ENCODE peak calls at places on chromosome 5, in six cellular contexts. J, K, Q, P, I and L are unnamed samples. For H3K36me3, the result is how much of the 10 kb centered on the place peaks cover.

GRCh38 chr5:59897075-59897474 is 3.5 kb upstream of the PDE4D start:
- DNase-seq in J (no peak), K (no peak), Q (no peak), P (no peak), I (no peak), L (no peak)

GRCh38 chr5:107820339-107820880 is 149.7 kb upstream of the EFNA5 start:
- DNase-seq in J (no peak), K (no peak), Q (no peak), P (no peak), I (no peak), L (no peak)

GRCh38 chr5:177131711-177132503 is 1.7 kb upstream of the NSD1 start:
- DNase-seq in J (peak), K (no peak), Q (peak), P (peak), I (peak), L (peak)

GRCh38 chr5:87418506-87418905 is 5.8 kb upstream of the CCNH start:
- DNase-seq in J (no peak), K (peak), Q (no peak), P (no peak), I (no peak), L (no peak)

GRCh38 chr5:170313344-170313743 is 15.8 kb upstream of the LCP2 start:
- DNase-seq in J (no peak), K (no peak), Q (no peak), P (no peak), I (no peak), L (no peak)

GRCh38 chr5:128559300-128560297 is 21.6 kb upstream of the FBN2 start:
- DNase-seq in J (no peak), K (peak), Q (no peak), P (no peak), I (no peak), L (no peak)

GRCh38 chr5:152593388-152593787 is 188.3 kb upstream of the NMUR2 start:
- DNase-seq in J (no peak), K (peak), Q (no peak), P (no peak), I (no peak), L (no peak)

GRCh38 chr5:149024477-149024876 is 38.4 kb downstream of the SH3TC2 start:
- DNase-seq in J (no peak), K (peak), Q (no peak), P (no peak), I (no peak), L (no peak)

GRCh38 chr5:173855162-173855994 is 32.8 kb upstream of the CPEB4 start:
- DNase-seq in J (no peak), K (no peak), Q (no peak), P (no peak), I (no peak), L (no peak)

GRCh38 chr5:44361626-44362002 is 27.6 kb downstream of the FGF10 start:
- DNase-seq in J (no peak), K (no peak), Q (no peak), P (no peak), I (no peak), L (no peak)

GRCh38 chr5:178590924-178591423 is 781 bp upstream of the COL23A1 start:
- DNase-seq in J (no peak), K (peak), Q (no peak), P (no peak), I (no peak), L (no peak)

GRCh38 chr5:178588769-178589168 is 1.4 kb downstream of the COL23A1 start:
- DNase-seq in J (no peak), K (no peak), Q (no peak), P (no peak), I (no peak), L (no peak)

GRCh38 chr5:178587793-178588611 is 2.2 kb downstream of the COL23A1 start:
- DNase-seq in J (no peak), K (no peak), Q (no peak), P (no peak), I (no peak), L (no peak)

GRCh38 chr5:178590141-178590923 is at the start of gene COL23A1:
- DNase-seq in J (peak), K (peak), Q (peak), P (peak), I (peak), L (peak)

DNA sequence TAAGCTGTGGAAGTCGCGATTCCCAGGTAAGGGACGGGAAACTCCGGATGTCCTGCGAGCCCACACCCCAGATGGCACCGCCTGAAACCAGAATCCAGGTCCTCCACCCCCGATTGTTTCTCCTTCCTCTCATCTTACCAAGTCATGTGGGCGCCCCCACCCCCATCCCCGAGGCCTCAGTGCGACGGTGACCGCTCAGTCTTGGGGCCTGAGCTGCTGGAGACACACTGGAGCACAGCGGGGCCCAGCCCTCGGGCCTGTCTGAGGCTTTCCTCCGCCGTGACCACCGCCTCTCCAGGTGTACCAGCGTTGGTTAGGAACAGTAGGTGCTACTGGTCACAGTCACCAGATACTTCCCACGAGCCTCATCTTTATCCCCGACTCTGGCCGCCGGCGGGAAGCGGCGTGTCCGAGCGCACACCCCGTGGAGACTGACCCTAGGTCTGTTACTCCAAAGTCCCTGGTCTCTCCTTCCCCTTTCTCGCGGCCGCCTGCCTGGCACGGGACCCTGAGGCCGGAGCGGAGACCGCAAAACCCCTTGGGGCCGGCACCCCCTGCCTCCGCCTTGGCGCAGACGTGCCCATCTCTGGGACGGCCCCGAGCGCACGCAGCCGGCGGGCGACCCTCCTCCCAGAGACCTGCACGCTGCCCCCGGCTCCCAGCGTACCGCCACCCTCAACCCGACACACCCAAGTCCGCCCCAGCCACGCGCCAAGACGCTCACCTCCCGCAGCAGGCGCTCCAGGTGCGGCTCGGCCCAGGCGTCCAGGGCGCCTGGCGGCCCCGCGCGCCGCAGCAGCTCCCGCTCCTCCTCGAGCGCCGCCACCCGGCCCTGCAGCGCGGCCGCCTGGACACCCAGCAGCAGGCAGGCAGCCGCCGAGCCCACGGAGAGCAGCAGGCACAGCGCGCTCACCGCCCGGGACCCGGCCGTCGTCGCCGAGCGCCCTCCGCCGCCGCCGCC is 733 bp downstream of the COL23A1 start:
- DNase-seq in J (no peak), K (no peak), Q (no peak), P (peak), I (peak), L (no peak)
- TF ChIP-seq CTCF in J (peak), K (no peak), Q (no peak), P (no peak), I (no peak), L (no peak)

DNA sequence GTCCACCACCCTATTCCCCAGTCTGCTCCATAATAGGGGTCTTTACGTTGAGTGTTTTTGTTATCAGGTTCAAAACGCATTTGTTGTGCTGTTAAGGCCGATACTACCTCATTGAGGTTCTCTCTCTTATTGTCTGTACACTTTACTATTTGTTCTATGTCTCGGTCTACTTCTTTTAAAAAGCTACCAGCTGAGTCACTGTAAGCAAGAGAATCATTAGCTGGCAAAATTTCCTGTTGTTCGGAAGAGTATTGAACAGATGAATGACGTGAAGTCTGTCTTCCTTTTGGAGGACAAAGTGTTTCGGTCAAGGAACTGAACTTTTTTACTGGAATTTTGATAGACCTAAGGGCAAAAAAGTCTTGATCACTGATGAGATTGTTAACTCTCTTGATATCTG is 10.3 kb downstream of the LYSMD3 start:
- DNase-seq in J (no peak), K (peak), Q (no peak), P (no peak), I (no peak), L (no peak)
- H3K4me3 ChIP-seq in J (no peak), K (no peak), Q (no peak), P (no peak), I (no peak), L (no peak)

GRCh38 chr5:147784596-147784995 is 2.1 kb upstream of the JAKMIP2 start:
- DNase-seq in J (no peak), K (no peak), Q (no peak), P (no peak), I (no peak), L (no peak)

GRCh38 chr5:147791181-147791580 is 8.7 kb upstream of the JAKMIP2 start:
- DNase-seq in J (no peak), K (no peak), Q (no peak), P (no peak), I (no peak), L (no peak)

GRCh38 chr5:147789820-147790219 is 7.3 kb upstream of the JAKMIP2 start:
- DNase-seq in J (no peak), K (no peak), Q (no peak), P (no peak), I (no peak), L (no peak)

GRCh38 chr5:147786115-147786514 is 3.6 kb upstream of the JAKMIP2 start:
- DNase-seq in J (no peak), K (no peak), Q (no peak), P (no peak), I (no peak), L (no peak)

GRCh38 chr5:147788023-147788422 is 5.5 kb upstream of the JAKMIP2 start:
- DNase-seq in J (no peak), K (no peak), Q (no peak), P (no peak), I (no peak), L (no peak)
- H3K36me3 ChIP-seq in J (under half), K (under half), Q (under half), P (under half), I (under half), L (under half)

GRCh38 chr5:6720561-6720921 is 7.3 kb downstream of the TENT4A start:
- DNase-seq in J (no peak), K (no peak), Q (no peak), P (no peak), I (no peak), L (no peak)
- TF ChIP-seq CTCF in J (no peak), K (no peak), Q (no peak), P (no peak), I (no peak), L (no peak)

DNA sequence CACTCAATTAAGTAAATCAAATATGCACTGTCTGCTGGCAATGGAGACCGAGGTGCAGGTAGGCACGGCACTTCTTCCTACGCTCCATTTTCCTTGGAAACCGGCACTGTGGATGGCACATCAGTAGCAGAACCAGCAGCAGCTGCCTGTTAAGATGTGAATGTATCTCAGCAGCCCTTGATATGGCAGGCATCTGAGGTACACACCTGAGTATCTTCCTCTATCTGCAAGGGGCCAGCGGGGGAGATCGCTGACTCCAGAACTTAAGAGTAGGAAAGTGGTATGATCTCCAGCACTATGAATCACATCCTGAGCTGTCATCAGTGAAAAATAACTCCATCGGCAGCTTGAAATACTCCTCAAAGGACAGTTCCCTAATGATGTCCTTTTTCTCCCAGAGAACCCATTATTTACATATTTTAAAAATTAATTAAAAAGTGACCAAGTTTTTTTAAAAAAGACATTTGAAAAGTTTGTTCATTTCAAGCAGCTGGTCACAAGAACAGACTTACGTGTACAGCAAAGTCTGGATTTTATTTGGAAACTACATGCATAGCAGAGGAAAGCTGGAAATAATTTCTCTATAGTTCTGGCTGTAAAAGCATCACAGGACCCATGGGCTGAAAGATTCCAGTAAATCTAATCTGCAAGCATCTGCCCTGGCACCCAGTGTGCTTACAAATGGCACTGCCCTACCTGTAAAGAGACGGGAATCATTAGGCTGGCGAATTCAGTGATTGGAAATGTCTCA is 97.1 kb downstream of the ADAMTS12 start:
- DNase-seq in J (no peak), K (no peak), Q (no peak), P (no peak), I (no peak), L (no peak)
- H3K4me3 ChIP-seq in J (no peak), K (no peak), Q (no peak), P (no peak), I (no peak), L (no peak)

DNA sequence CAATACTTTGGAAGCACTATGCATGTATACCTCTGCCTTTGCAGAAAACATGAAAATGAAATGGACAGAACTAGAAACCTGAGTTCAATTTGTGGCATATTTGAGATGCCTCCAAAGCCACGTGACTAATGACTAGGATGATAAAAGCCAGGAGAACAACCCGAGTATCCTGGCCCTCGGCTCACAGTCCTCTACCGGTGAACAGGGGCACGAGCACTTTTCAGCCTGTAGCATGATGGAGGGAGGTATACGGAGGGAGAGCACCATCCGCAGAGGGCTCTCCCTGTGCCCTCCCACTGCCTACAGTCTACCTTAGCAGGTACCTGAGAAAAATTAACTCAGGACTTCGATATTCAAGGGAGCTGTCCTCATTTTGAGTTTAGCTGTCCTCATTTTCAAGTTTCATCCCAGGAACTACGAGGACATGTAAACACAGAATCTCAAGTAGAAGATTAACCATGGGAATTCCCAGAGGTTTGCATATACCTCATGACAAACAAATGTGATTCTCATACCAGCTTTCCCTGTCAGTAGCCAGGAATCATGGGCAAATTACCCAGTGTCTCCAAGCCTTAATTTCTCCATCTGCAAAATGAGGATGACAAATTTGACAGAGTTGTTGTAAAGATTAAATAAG is 249.3 kb downstream of the DNAH5 start:
- DNase-seq in J (no peak), K (no peak), Q (no peak), P (no peak), I (no peak), L (no peak)
- H3K36me3 ChIP-seq in J (under half), K (under half), Q (under half), P (under half), I (under half), L (under half)

GRCh38 chr5:194102-194501 is 2.8 kb downstream of the LRRC14B start:
- DNase-seq in J (no peak), K (no peak), Q (peak), P (peak), I (peak), L (no peak)

GRCh38 chr5:196350-196749 is 5.1 kb downstream of the LRRC14B start:
- DNase-seq in J (no peak), K (no peak), Q (no peak), P (peak), I (peak), L (no peak)

GRCh38 chr5:194603-195209 is 3.4 kb downstream of the LRRC14B start:
- DNase-seq in J (no peak), K (no peak), Q (peak), P (peak), I (peak), L (no peak)

GRCh38 chr5:192970-193831 is 1.9 kb downstream of the LRRC14B start:
- DNase-seq in J (no peak), K (no peak), Q (peak), P (peak), I (peak), L (no peak)

GRCh38 chr5:195401-196160 is 4.3 kb downstream of the LRRC14B start:
- DNase-seq in J (no peak), K (no peak), Q (peak), P (peak), I (peak), L (no peak)
- TF ChIP-seq CTCF in J (no peak), K (no peak), Q (no peak), P (no peak), I (no peak), L (no peak)

GRCh38 chr5:159096555-159097460 is 2.9 kb downstream of the EBF1 start:
- DNase-seq in J (no peak), K (no peak), Q (peak), P (no peak), I (no peak), L (no peak)

GRCh38 chr5:159094745-159095144 is 5.0 kb downstream of the EBF1 start:
- DNase-seq in J (peak), K (peak), Q (peak), P (no peak), I (peak), L (no peak)

GRCh38 chr5:159095882-159096554 is 3.7 kb downstream of the EBF1 start:
- DNase-seq in J (no peak), K (no peak), Q (no peak), P (no peak), I (no peak), L (no peak)

GRCh38 chr5:159097461-159098284 is 2.0 kb downstream of the EBF1 start:
- DNase-seq in J (peak), K (no peak), Q (peak), P (no peak), I (peak), L (no peak)

DNA sequence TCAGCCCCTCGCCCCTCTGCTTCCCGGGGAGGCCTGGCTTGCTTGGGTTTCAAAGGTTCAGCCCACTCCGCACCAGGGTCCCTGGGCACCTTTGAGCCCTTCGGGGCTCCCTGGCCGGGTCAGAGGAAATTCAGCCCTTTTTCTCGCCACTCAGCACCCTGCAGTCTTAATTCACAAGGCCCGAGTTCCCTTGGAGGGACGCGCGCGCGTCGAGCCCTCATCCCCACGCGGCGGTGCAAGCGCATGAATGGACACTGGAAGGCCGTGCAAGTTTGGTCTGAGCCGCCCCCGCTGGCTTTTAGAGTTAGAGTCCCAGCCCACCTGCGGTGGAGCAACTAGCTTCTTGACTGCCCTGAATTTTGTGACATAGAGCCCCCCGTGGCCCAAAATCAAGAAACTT is 4.5 kb downstream of the EBF1 start:
- DNase-seq in J (peak), K (no peak), Q (peak), P (no peak), I (no peak), L (no peak)
- H3K4me3 ChIP-seq in J (peak), K (no peak), Q (peak), P (peak), I (peak), L (no peak)

GRCh38 chr5:111747336-111747735 is 9.7 kb downstream of the NREP start:
- DNase-seq in J (no peak), K (peak), Q (no peak), P (no peak), I (no peak), L (no peak)

GRCh38 chr5:111746791-111747190 is 10.2 kb downstream of the NREP start:
- DNase-seq in J (no peak), K (no peak), Q (no peak), P (no peak), I (no peak), L (no peak)

GRCh38 chr5:111749303-111750026 is 7.5 kb downstream of the NREP start:
- DNase-seq in J (no peak), K (no peak), Q (no peak), P (no peak), I (no peak), L (no peak)

GRCh38 chr5:111745075-111745474 is 11.9 kb downstream of the NREP start:
- DNase-seq in J (no peak), K (no peak), Q (no peak), P (no peak), I (no peak), L (no peak)

DNA sequence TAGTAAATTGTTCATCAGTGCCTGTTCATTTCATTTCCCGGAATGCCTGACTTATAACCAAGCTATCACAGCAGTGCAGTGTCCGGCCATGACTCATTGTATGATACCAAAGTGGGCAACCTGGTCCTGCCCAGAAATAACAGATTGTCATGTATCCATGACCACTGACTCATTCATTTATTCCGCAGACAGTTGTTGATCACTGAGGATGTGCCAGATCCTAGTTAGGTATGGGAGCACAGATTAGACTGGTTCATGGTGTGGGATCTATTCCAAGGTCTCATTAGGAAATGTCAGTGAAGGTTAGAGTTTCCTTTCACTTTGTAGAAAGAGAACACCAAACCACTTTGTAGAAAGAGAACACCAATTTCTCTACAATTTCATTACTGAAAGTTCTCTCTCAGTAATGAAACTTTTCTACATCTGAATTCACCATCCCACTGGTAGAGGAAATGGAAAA is 8.7 kb downstream of the NREP start:
- DNase-seq in J (no peak), K (peak), Q (no peak), P (no peak), I (no peak), L (no peak)
- H3K36me3 ChIP-seq in J (under half), K (under half), Q (under half), P (under half), I (under half), L (under half)